ENCODE peak calls at places on chromosome 3, in four cellular contexts. L, V, M and X are unnamed samples.

GRCh38 chr3:172675371-172676193 is 35.3 kb downstream of the NCEH1 start:
- DNase-seq in V (peak; percentile 70), L (peak; percentile 57), M (no peak), X (peak; percentile 36)

GRCh38 chr3:188286087-188286513 is 132.1 kb downstream of the LPP start:
- DNase-seq in L (peak; percentile 97), M (no peak), V (peak; percentile 95), X (no peak)

GRCh38 chr3:144840866-144841265 is 869.2 kb downstream of the DIPK2A start:
- DNase-seq in V (peak; percentile 24), L (no peak), M (no peak), X (no peak)

GRCh38 chr3:123498761-123499160 is 49.9 kb upstream of the ADCY5 start:
- DNase-seq in V (no peak), M (no peak), L (no peak), X (no peak)

GRCh38 chr3:51718547-51719412 is 11.9 kb downstream of the GRM2 start:
- DNase-seq in L (peak; percentile 65), M (peak; percentile 82), V (peak; percentile 52), X (peak; percentile 61)

GRCh38 chr3:172746476-172746875 is 4.0 kb upstream of the ECT2 start:
- DNase-seq in L (no peak), M (no peak), V (peak; percentile 11), X (no peak)

GRCh38 chr3:46517016-46517770 is 19.4 kb downstream of the RTP3 start:
- DNase-seq in L (peak; percentile 78), M (no peak), V (peak; percentile 56), X (no peak)

GRCh38 chr3:44033123-44033522 is 208.6 kb upstream of the TOPAZ1 start:
- DNase-seq in V (no peak), M (no peak), L (no peak), X (no peak)

GRCh38 chr3:182912476-182912875 is 67.9 kb downstream of the DCUN1D1 start:
- DNase-seq in V (no peak), M (no peak), L (no peak), X (peak; percentile 72)

GRCh38 chr3:113214917-113215595 is 3.7 kb downstream of the BOC start:
- DNase-seq in V (peak; percentile 13), M (no peak), L (peak; percentile 17), X (no peak)

GRCh38 chr3:50303038-50303815 is at the start of gene HYAL1:
- DNase-seq in M (peak; percentile 61), V (peak; percentile 67), L (no peak), X (peak; percentile 13)

GRCh38 chr3:194885766-194886165 is 200.1 kb downstream of the FAM43A start:
- DNase-seq in V (no peak), L (no peak), M (no peak), X (no peak)

GRCh38 chr3:178482981-178483380 is 53.3 kb upstream of the KCNMB2 start:
- DNase-seq in L (peak; percentile 33), V (no peak), M (no peak), X (no peak)

GRCh38 chr3:15983232-15983631 is 185.5 kb upstream of the ANKRD28 start:
- DNase-seq in V (peak; percentile 68), L (peak; percentile 32), M (no peak), X (no peak)

GRCh38 chr3:76349715-76350480 is 564.5 kb upstream of the ZNF717 start:
- DNase-seq in M (no peak), L (no peak), V (no peak), X (no peak)

GRCh38 chr3:171825222-171825828 is 15.0 kb upstream of the PLD1 start:
- DNase-seq in L (peak; percentile 63), M (no peak), V (peak; percentile 97), X (no peak)

GRCh38 chr3:140204271-140204984 is 269.4 kb downstream of the CLSTN2 start:
- DNase-seq in V (no peak), L (no peak), M (no peak), X (no peak)

GRCh38 chr3:52070724-52071621 is 14.6 kb upstream of the DUSP7 start:
- DNase-seq in M (no peak), L (peak; percentile 50), V (no peak), X (peak; percentile 67)

GRCh38 chr3:31077021-31077601 is 182.7 kb upstream of the GADL1 start:
- DNase-seq in M (no peak), L (peak; percentile 65), V (peak; percentile 67), X (no peak)

GRCh38 chr3:9779721-9780450 is 10.1 kb upstream of the CAMK1 start:
- DNase-seq in V (no peak), L (no peak), M (peak; percentile 28), X (peak; percentile 71)

GRCh38 chr3:130386604-130387263 is 41.3 kb downstream of the COL6A5 start:
- DNase-seq in V (peak; percentile 52), M (no peak), L (peak; percentile 69), X (no peak)

GRCh38 chr3:14441920-14442300 is 39.5 kb downstream of the SLC6A6 start:
- DNase-seq in V (no peak), M (no peak), L (no peak), X (no peak)

GRCh38 chr3:198096015-198096414 is 136.0 kb downstream of the LMLN start:
- DNase-seq in M (no peak), L (no peak), V (no peak), X (no peak)

GRCh38 chr3:75140904-75141615 is 523.1 kb upstream of the FRG2C start:
- DNase-seq in V (no peak), M (no peak), L (peak; percentile 29), X (no peak)

GRCh38 chr3:56131976-56132590 is 336.2 kb downstream of the ERC2 start:
- DNase-seq in V (peak; percentile 82), M (no peak), L (peak; percentile 85), X (peak; percentile 64)

GRCh38 chr3:13509816-13510192 is 29.7 kb downstream of the HDAC11 start:
- DNase-seq in M (no peak), L (no peak), V (no peak), X (no peak)

GRCh38 chr3:160225181-160226025 is at the start of gene C3orf80:
- DNase-seq in L (peak; percentile 78), M (peak; percentile 60), V (peak; percentile 33), X (peak; percentile 67)

GRCh38 chr3:193620650-193621049 is 27.6 kb downstream of the OPA1 start:
- DNase-seq in V (peak; percentile 37), L (no peak), M (no peak), X (peak; percentile 35)

GRCh38 chr3:78204977-78205376 is 1165.1 kb downstream of the ROBO2 start:
- DNase-seq in M (no peak), V (peak; percentile 43), L (no peak), X (peak; percentile 4)

GRCh38 chr3:162492446-162493081 is 996.0 kb downstream of the OTOL1 start:
- DNase-seq in M (no peak), V (peak; percentile 60), L (no peak), X (no peak)

GRCh38 chr3:159600291-159600690 is 388.3 kb upstream of the IL12A start:
- DNase-seq in V (peak; percentile 6), M (no peak), L (no peak), X (no peak)

GRCh38 chr3:72657666-72658065 is 190.6 kb downstream of the SHQ1 start:
- DNase-seq in V (no peak), L (peak; percentile 75), M (no peak), X (peak; percentile 58)

GRCh38 chr3:175149675-175150074 is 290.5 kb downstream of the NAALADL2 start:
- DNase-seq in L (peak; percentile 11), V (no peak), M (peak; percentile 75), X (no peak)